ENCODE peak calls at places on chromosomes 1 and 21, in six cellular contexts. L, T, E, A, S and F are unnamed samples.

GRCh38 chr1:33364578-33364945 is 43.7 kb upstream of the A3GALT2 start:
- DNase-seq in E (no peak), L (no peak), S (no peak), T (no peak), A (no peak), F (no peak)

GRCh38 chr1:28668956-28669719 is 554 bp downstream of the GMEB1 start:
- DNase-seq in E (peak; percentile 92), S (no peak), T (peak; percentile 12), L (peak; percentile 66), A (peak; percentile 51), F (peak; percentile 95)

GRCh38 chr1:225772323-225772768 is 5.3 kb upstream of the SRP9 start:
- DNase-seq in E (peak; percentile 67), L (no peak), S (no peak), T (peak; percentile 81), A (peak; percentile 50), F (peak; percentile 77)

GRCh38 chr1:87478231-87478630 is 149.6 kb downstream of the LMO4 start:
- DNase-seq in S (no peak), L (no peak), E (no peak), T (no peak), A (no peak), F (no peak)

GRCh38 chr1:226403522-226404034 is 4.3 kb downstream of the PARP1 start:
- DNase-seq in E (no peak), T (peak; percentile 34), S (no peak), L (no peak), A (no peak), F (peak; percentile 34)

GRCh38 chr1:233460692-233461091 is 133.2 kb downstream of the MAP3K21 start:
- DNase-seq in A (no peak), T (no peak), L (no peak), S (no peak), E (no peak), F (no peak)

GRCh38 chr1:180137767-180138166 is 16.9 kb upstream of the QSOX1 start:
- DNase-seq in A (no peak), T (no peak), L (no peak), S (no peak), E (no peak), F (no peak)

GRCh38 chr1:67465371-67465770 is 35.2 kb upstream of the SERBP1 start:
- DNase-seq in S (no peak), E (no peak), A (no peak), L (no peak), T (no peak), F (no peak)

GRCh38 chr1:33142483-33143065 is 39.3 kb downstream of the TRIM62 start:
- DNase-seq in L (no peak), S (no peak), A (no peak), E (no peak), T (no peak), F (no peak)

GRCh38 chr1:44604167-44604955 is 69.9 kb downstream of the TMEM53 start:
- DNase-seq in E (no peak), T (no peak), L (no peak), S (no peak), A (no peak), F (no peak)

GRCh38 chr21:42683371-42684108 is 30.1 kb downstream of the PDE9A start:
- DNase-seq in E (no peak), S (no peak), A (peak; percentile 37), L (no peak), T (no peak), F (no peak)

GRCh38 chr1:50333595-50333974 is 89.7 kb downstream of the DMRTA2 start:
- DNase-seq in L (peak; percentile 27), S (no peak), E (peak; percentile 89), T (no peak), A (peak; percentile 73), F (peak; percentile 85)

GRCh38 chr1:214637722-214638473 is 34.9 kb downstream of the CENPF start:
- DNase-seq in S (no peak), E (peak; percentile 13), A (no peak), T (peak; percentile 20), L (no peak), F (peak; percentile 44)

GRCh38 chr1:39776886-39777683 is 5.9 kb upstream of the OXCT2 start:
- DNase-seq in T (no peak), A (no peak), E (no peak), L (no peak), S (no peak), F (no peak)

GRCh38 chr21:23853796-23854379 is 1753.4 kb downstream of the MRPL39 start:
- DNase-seq in T (peak; percentile 6), E (peak; percentile 19), S (no peak), L (no peak), A (no peak), F (no peak)

GRCh38 chr1:180358649-180359048 is 128.6 kb downstream of the LHX4 start:
- DNase-seq in T (peak; percentile 25), A (no peak), L (no peak), E (no peak), S (no peak), F (peak; percentile 20)

GRCh38 chr1:187045371-187045770 is 216.6 kb downstream of the PLA2G4A start:
- DNase-seq in E (no peak), T (no peak), S (no peak), L (no peak), A (no peak), F (no peak)

GRCh38 chr21:21675601-21676000 is 677.4 kb downstream of the NCAM2 start:
- DNase-seq in T (no peak), E (no peak), S (no peak), L (no peak), A (no peak), F (no peak)

GRCh38 chr1:41655632-41656031 is 171.1 kb upstream of the EDN2 start:
- DNase-seq in T (no peak), L (no peak), A (no peak), E (no peak), S (no peak), F (no peak)

GRCh38 chr21:43763901-43764523 is 12.1 kb downstream of the CSTB start:
- DNase-seq in S (no peak), E (no peak), L (no peak), A (no peak), T (no peak), F (no peak)

GRCh38 chr1:162905759-162906158 is 44.8 kb upstream of the CCDC190 start:
- DNase-seq in A (no peak), T (peak; percentile 77), S (no peak), L (no peak), E (no peak), F (peak; percentile 33)

GRCh38 chr1:87686137-87686490 is 357.4 kb downstream of the LMO4 start:
- DNase-seq in T (no peak), E (no peak), A (no peak), S (no peak), L (no peak), F (no peak)

GRCh38 chr1:240254006-240254405 is 162.3 kb downstream of the FMN2 start:
- DNase-seq in A (no peak), E (no peak), T (no peak), S (no peak), L (no peak), F (no peak)

GRCh38 chr1:221714227-221715116 is 27.4 kb downstream of the DUSP10 start:
- DNase-seq in A (no peak), E (no peak), S (no peak), L (no peak), T (no peak), F (no peak)

GRCh38 chr1:152533327-152533938 is 19.2 kb downstream of the CRCT1 start:
- DNase-seq in A (peak; percentile 50), T (no peak), L (no peak), S (no peak), E (peak; percentile 48), F (peak; percentile 47)

GRCh38 chr1:183315987-183316758 is 102.0 kb downstream of the NMNAT2 start:
- DNase-seq in S (no peak), L (no peak), T (no peak), E (no peak), A (no peak), F (no peak)

GRCh38 chr1:233815865-233816264 is 88.6 kb upstream of the SLC35F3 start:
- DNase-seq in L (no peak), S (no peak), T (no peak), E (no peak), A (no peak), F (no peak)

GRCh38 chr1:156889802-156890585 is 3.5 kb upstream of the PEAR1 start:
- DNase-seq in S (peak; percentile 28), E (peak; percentile 84), T (peak; percentile 73), L (peak; percentile 11), A (peak; percentile 79), F (peak; percentile 83)

GRCh38 chr1:235295902-235296350 is 32.1 kb downstream of the ARID4B start:
- DNase-seq in E (no peak), S (no peak), L (no peak), T (peak; percentile 88), A (no peak), F (peak; percentile 56)

GRCh38 chr1:206469933-206470691 is at the start of gene IKBKE:
- DNase-seq in E (peak; percentile 85), T (peak; percentile 62), A (peak; percentile 54), S (peak; percentile 16), L (no peak), F (peak; percentile 84)

GRCh38 chr1:63817152-63817667 is 43.4 kb downstream of the ROR1 start:
- DNase-seq in A (no peak), S (no peak), L (no peak), T (peak; percentile 60), E (no peak), F (no peak)

GRCh38 chr1:101820080-101820479 is 176.6 kb downstream of the OLFM3 start:
- DNase-seq in E (no peak), S (no peak), A (no peak), L (no peak), T (peak; percentile 4), F (no peak)

GRCh38 chr1:22509815-22510214 is 53.5 kb upstream of the EPHA8 start:
- DNase-seq in S (no peak), L (no peak), E (no peak), T (no peak), A (no peak), F (no peak)

GRCh38 chr1:112508242-112509004 is at the start of gene WNT2B:
- DNase-seq in E (peak; percentile 79), L (peak; percentile 37), S (no peak), T (no peak), A (peak; percentile 49), F (peak; percentile 65)

GRCh38 chr1:178938959-178939317 is 68.1 kb upstream of the ANGPTL1 start:
- DNase-seq in A (no peak), T (no peak), S (no peak), L (no peak), E (no peak), F (peak; percentile 43)

GRCh38 chr21:37565530-37566223 is 199.1 kb downstream of the DYRK1A start:
- DNase-seq in E (no peak), S (no peak), L (no peak), A (no peak), T (no peak), F (no peak)